ENCODE peak calls at places on chromosomes 5 and 9, in eight cellular contexts. U is BJ; M is CD8-positive, alpha-beta T cell; I is aorta; S is GM23248; X is adipocyte; V is mucosa of descending colon; C is Peyer's patch. Q is an unnamed sample. For H3K36me3, the result is how much of the 10 kb centered on the place peaks cover.

GRCh38 chr5:96453394-96453793 is 20.3 kb upstream of the PCSK1 start:
- DNase-seq in U (no peak), V (no peak), C (no peak), M (no peak), I (no peak), S (no peak), X (no peak), Q (no peak)

GRCh38 chr5:17882760-17883488 is 248.7 kb downstream of the TAF11L14 start:
- DNase-seq in S (no peak), I (no peak), C (no peak), U (no peak), X (no peak), V (no peak), M (no peak), Q (no peak)

GRCh38 chr5:159697536-159697935 is 218.7 kb upstream of the ADRA1B start:
- DNase-seq in M (no peak), I (no peak), S (no peak), V (no peak), U (no peak), X (no peak), C (no peak), Q (no peak)

GRCh38 chr5:102453716-102454115 is 45.1 kb downstream of the SLCO6A1 start:
- DNase-seq in V (no peak), M (no peak), I (no peak), X (peak), U (no peak), C (no peak), S (peak), Q (no peak)

GRCh38 chr5:16570121-16570815 is 46.5 kb downstream of the RETREG1 start:
- DNase-seq in C (no peak), I (no peak), S (peak), M (no peak), X (peak), V (no peak), U (no peak), Q (no peak)

GRCh38 chr9:96450613-96451544 is 910 bp downstream of the HABP4 start:
- DNase-seq in I (peak), S (peak), C (peak), X (peak), M (peak), U (no peak), V (peak), Q (peak)

GRCh38 chr5:168482361-168482760 is 3.9 kb upstream of the RARS1 start:
- DNase-seq in C (no peak), U (no peak), I (no peak), V (no peak), X (no peak), M (no peak), S (no peak), Q (no peak)

GRCh38 chr5:111572561-111572960 is 60.2 kb upstream of the STARD4 start:
- DNase-seq in M (no peak), U (no peak), I (no peak), S (no peak), X (no peak), C (no peak), V (no peak), Q (no peak)

GRCh38 chr5:620152-620551 is 8.0 kb downstream of the CEP72 start:
- DNase-seq in U (no peak), I (no peak), V (peak), S (no peak), C (peak), X (no peak), M (no peak), Q (no peak)

GRCh38 chr5:75281716-75282465 is 45.2 kb upstream of the ANKRD31 start:
- DNase-seq in C (no peak), S (peak), I (no peak), M (no peak), X (no peak), V (no peak), U (no peak), Q (no peak)

GRCh38 chr9:126647585-126648110 is 33.9 kb downstream of the LMX1B start:
- DNase-seq in C (no peak), X (no peak), S (no peak), I (no peak), U (no peak), V (no peak), M (no peak), Q (no peak)

GRCh38 chr9:37426846-37427245 is 4.3 kb downstream of the GRHPR start:
- DNase-seq in C (no peak), S (no peak), X (no peak), V (no peak), I (no peak), U (no peak), M (no peak), Q (no peak)

GRCh38 chr9:37423508-37423907 is 1.0 kb downstream of the GRHPR start:
- DNase-seq in C (no peak), U (no peak), X (no peak), V (no peak), S (no peak), M (no peak), I (no peak), Q (no peak)

GRCh38 chr9:37425298-37425752 is 2.8 kb downstream of the GRHPR start:
- DNase-seq in U (no peak), C (no peak), M (no peak), S (no peak), V (no peak), X (no peak), I (no peak), Q (peak)

GRCh38 chr9:37424204-37424685 is 1.7 kb downstream of the GRHPR start:
- DNase-seq in X (no peak), M (no peak), V (no peak), I (no peak), U (no peak), C (no peak), S (no peak), Q (no peak)

DNA sequence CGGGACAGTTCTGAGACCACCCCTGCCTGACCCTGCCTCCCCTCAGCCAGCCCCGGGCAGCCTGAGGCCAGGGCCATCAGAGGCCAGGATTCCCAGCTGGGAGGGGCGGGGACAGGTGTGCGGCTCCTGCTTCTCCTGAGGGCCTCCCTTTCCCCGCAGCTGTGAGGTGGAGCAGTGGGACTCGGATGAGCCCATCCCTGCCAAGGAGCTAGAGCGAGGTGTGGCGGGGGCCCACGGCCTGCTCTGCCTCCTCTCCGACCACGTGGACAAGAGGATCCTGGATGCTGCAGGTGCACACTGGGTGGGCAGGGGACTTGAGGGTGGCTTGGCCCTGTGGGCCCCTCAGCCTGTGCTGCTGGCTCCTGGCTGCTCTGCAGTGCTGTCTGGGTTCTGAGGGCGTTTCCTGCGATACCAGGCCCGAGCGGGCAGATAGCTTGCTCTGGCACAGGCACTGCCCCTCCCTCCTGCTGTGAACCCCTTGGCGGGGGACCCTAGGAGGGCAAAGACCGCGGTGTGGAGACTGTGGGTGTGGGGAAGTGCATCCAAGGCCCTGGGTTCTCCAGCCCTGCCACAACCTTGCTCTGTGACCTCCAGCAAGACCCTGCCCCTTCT is 2.3 kb downstream of the GRHPR start:
- DNase-seq in I (no peak), V (no peak), U (no peak), S (no peak), X (no peak), M (no peak), C (no peak), Q (peak)
- H3K36me3 ChIP-seq in I (under half), V (under half), U (under half), S (under half), X (under half), M (under half), C (under half), Q (under half)

DNA sequence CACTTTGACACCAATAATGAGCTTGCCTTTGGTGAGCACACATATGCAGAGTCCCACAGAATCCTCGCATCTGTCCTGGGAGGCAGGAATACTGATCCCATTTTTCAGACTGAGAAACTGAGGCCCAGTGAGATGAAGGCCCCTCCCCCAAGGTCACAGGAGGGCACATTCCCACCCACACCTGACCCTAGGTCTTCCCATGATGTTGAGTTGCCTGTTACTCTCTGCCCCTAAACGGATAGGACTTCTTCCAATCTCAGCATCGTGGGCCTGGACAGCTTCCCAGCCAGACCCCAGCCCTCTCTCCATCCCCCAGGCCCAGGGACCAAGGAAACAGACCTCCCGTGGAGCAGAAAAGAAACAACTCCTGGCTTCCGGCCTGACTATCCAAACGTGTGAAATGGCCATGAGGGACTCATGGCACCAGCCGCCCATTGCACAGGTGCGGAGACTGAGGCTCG is 877 bp downstream of the SH3GLB2 start:
- DNase-seq in V (no peak), X (no peak), M (no peak), U (no peak), S (peak), C (no peak), I (no peak), Q (no peak)
- H3K36me3 ChIP-seq in V (under half), X (under half), M (under half), U (under half), S (under half), C (under half), I (under half), Q (under half)

GRCh38 chr5:157845894-157846598 is 12.9 kb downstream of the CLINT1 start:
- DNase-seq in M (no peak), V (no peak), U (no peak), S (no peak), C (no peak), X (no peak), I (no peak), Q (no peak)

GRCh38 chr5:157839157-157839795 is 19.7 kb downstream of the CLINT1 start:
- DNase-seq in M (no peak), V (no peak), I (no peak), C (no peak), X (no peak), U (no peak), S (no peak), Q (no peak)

GRCh38 chr5:157836121-157836753 is 22.7 kb downstream of the CLINT1 start:
- DNase-seq in X (no peak), M (no peak), U (no peak), I (no peak), C (no peak), S (no peak), V (no peak), Q (no peak)

GRCh38 chr5:157842787-157843186 is 16.2 kb downstream of the CLINT1 start:
- DNase-seq in I (no peak), M (no peak), C (no peak), X (no peak), S (no peak), U (no peak), V (no peak), Q (no peak)

GRCh38 chr5:157842185-157842584 is 16.8 kb downstream of the CLINT1 start:
- DNase-seq in I (no peak), C (no peak), U (no peak), S (no peak), V (no peak), X (no peak), M (no peak), Q (no peak)
- H3K36me3 ChIP-seq in I (under half), C (under half), U (under half), S (under half), V (under half), X (under half), M (under half), Q (under half)

GRCh38 chr9:123084256-123084655 is 50.8 kb downstream of the GPR21 start:
- DNase-seq in X (no peak), C (no peak), V (no peak), M (no peak), I (no peak), S (no peak), U (no peak), Q (no peak)

GRCh38 chr9:123080444-123080843 is 47.0 kb downstream of the GPR21 start:
- DNase-seq in U (no peak), C (no peak), X (no peak), M (no peak), V (no peak), S (no peak), I (no peak), Q (no peak)

GRCh38 chr9:123083680-123084079 is 50.2 kb downstream of the GPR21 start:
- DNase-seq in S (no peak), V (no peak), M (no peak), C (no peak), X (no peak), I (no peak), U (no peak), Q (no peak)

GRCh38 chr9:123085916-123086315 is 52.4 kb downstream of the GPR21 start:
- DNase-seq in S (no peak), U (no peak), C (no peak), V (no peak), I (no peak), M (no peak), X (no peak), Q (no peak)

DNA sequence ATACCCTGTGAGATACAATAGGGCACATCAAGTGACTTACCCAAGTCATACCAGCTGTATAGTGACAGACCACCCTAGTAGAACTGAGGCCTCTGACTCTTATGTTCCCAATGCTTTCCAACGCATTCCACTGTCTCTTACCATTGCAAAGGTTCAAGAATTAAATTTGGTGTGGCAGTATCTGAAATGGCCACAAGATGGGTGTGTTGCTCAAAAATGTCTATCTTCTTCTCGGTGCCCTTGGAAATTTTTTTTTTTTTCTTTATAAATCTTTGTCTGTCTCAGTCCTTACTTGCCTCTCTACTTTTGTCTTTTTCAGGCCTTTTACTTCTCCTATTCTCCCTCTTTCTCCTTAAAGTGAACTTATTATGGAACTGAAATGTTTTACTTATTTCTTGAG is 48.4 kb downstream of the GPR21 start:
- DNase-seq in C (no peak), X (peak), M (no peak), V (no peak), S (peak), U (no peak), I (no peak), Q (no peak)
- H3K36me3 ChIP-seq in C (under half), X (half or more), M (under half), V (under half), S (under half), U (under half), I (under half), Q (under half)

GRCh38 chr5:83564069-83564749 is 92.7 kb downstream of the VCAN start:
- DNase-seq in S (peak), U (no peak), C (no peak), I (no peak), V (no peak), X (peak), M (no peak), Q (no peak)
- H3K36me3 ChIP-seq in S (under half), U (under half), C (under half), I (under half), V (under half), X (under half), M (under half), Q (under half)

GRCh38 chr5:148436029-148436428 is 52.3 kb downstream of the FBXO38 start:
- DNase-seq in C (no peak), M (no peak), V (no peak), U (no peak), X (no peak), S (no peak), I (no peak), Q (no peak)

GRCh38 chr5:148437249-148437648 is 53.5 kb downstream of the FBXO38 start:
- DNase-seq in M (no peak), V (no peak), S (peak), I (no peak), U (no peak), X (peak), C (no peak), Q (no peak)

GRCh38 chr5:148443998-148444397 is 60.2 kb downstream of the FBXO38 start:
- DNase-seq in U (peak), V (no peak), I (no peak), C (no peak), S (peak), M (peak), X (peak), Q (no peak)

GRCh38 chr5:148433826-148434225 is 50.1 kb downstream of the FBXO38 start:
- DNase-seq in S (no peak), M (no peak), X (no peak), I (no peak), V (no peak), C (no peak), U (no peak), Q (no peak)

GRCh38 chr5:148438911-148439310 is 55.2 kb downstream of the FBXO38 start:
- DNase-seq in V (no peak), I (no peak), U (no peak), M (no peak), S (no peak), C (no peak), X (no peak), Q (no peak)
- H3K36me3 ChIP-seq in V (under half), I (under half), U (under half), M (under half), S (half or more), C (under half), X (half or more), Q (under half)

GRCh38 chr9:124339603-124340146 is 75.6 kb downstream of the PSMB7 start:
- DNase-seq in C (no peak), X (no peak), S (no peak), I (no peak), V (peak), U (no peak), M (no peak), Q (no peak)
- H3K36me3 ChIP-seq in C (under half), X (half or more), S (under half), I (under half), V (under half), U (under half), M (under half), Q (under half)

GRCh38 chr5:138316355-138316754 is 15.2 kb downstream of the CDC25C start:
- DNase-seq in M (no peak), S (no peak), C (no peak), I (no peak), U (no peak), X (no peak), V (no peak), Q (no peak)
- H3K36me3 ChIP-seq in M (under half), S (under half), C (under half), I (under half), U (under half), X (under half), V (under half), Q (under half)

DNA sequence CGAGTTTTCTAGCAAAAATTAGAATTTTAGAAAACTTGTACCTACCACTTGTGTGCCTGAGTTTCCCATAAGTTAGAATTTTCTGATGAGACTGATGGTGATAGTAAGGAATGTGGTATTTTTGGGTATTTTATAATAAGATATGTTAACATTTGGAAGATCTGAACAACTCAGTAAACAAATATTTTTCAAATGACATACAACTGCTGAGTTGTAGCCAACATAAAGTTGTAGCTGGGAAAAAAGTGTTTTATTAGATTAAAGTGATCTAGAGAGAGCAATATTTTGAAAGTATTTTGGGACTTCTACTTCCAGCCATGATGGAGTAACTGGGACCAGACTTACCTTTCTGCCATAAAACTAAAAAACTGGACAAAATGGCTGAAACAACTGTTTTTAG is 37.9 kb downstream of the GEMIN5 start:
- DNase-seq in S (no peak), M (no peak), V (no peak), U (peak), C (no peak), X (peak), I (no peak), Q (no peak)
- H3K36me3 ChIP-seq in S (under half), M (under half), V (under half), U (under half), C (under half), X (half or more), I (under half), Q (under half)